ENCODE peak calls at places on chromosomes 6 and 20, in four cellular contexts. F is AG08396; O is CD8-positive, alpha-beta T cell; L is HFF-Myc. I is an unnamed sample.

GRCh38 chr6:96837138-96837971 is at the start of gene GPR63:
- DNase-seq in F (peak; percentile 93), O (peak; percentile 52), L (peak; percentile 48), I (peak; percentile 88)

GRCh38 chr20:10654630-10655029 is 19.2 kb downstream of the JAG1 start:
- DNase-seq in F (no peak), O (no peak), L (no peak), I (no peak)

GRCh38 chr20:4813076-4813838 is 91.5 kb downstream of the PRND start:
- DNase-seq in F (no peak), O (peak; percentile 22), L (no peak), I (no peak)

GRCh38 chr20:54194724-54195438 is 13.0 kb upstream of the PFDN4 start:
- DNase-seq in F (no peak), O (no peak), L (no peak), I (no peak)

GRCh38 chr20:49032455-49032854 is 13.7 kb upstream of the CSE1L start:
- DNase-seq in F (no peak), O (no peak), L (no peak), I (no peak)

GRCh38 chr20:14498809-14499208 is 161.4 kb upstream of the FLRT3 start:
- DNase-seq in F (no peak), O (no peak), L (no peak), I (no peak)

GRCh38 chr20:58722877-58723627 is 30.5 kb downstream of the NPEPL1 start:
- DNase-seq in F (no peak), O (peak; percentile 9), L (no peak), I (no peak)

GRCh38 chr6:45698046-45698445 is 317.6 kb downstream of the CLIC5 start:
- DNase-seq in F (no peak), O (no peak), L (peak; percentile 70), I (no peak)

GRCh38 chr20:43925786-43926185 is 11.1 kb downstream of the TOX2 start:
- DNase-seq in F (peak; percentile 63), O (peak; percentile 33), L (no peak), I (no peak)

GRCh38 chr6:120122401-120122800 is 772.8 kb upstream of the MAN1A1 start:
- DNase-seq in F (no peak), O (no peak), L (no peak), I (no peak)

GRCh38 chr6:147099974-147100373 is 104.2 kb upstream of the STXBP5 start:
- DNase-seq in F (peak; percentile 36), O (no peak), L (no peak), I (no peak)